ENCODE peak calls at places on chromosomes 4 and X, in ten cellular contexts. C is heart left ventricle, U is HCT116, I is uterus, L is transverse colon, N is GM12891, V is ovary, D is upper lobe of left lung, Y is NB4, M is body of pancreas. P is an unnamed sample.

GRCh38 chr4:134160211-134160610 is 41.4 kb downstream of the PABPC4L start:
- DNase-seq in C (no peak), U (no peak), I (no peak), L (no peak), N (no peak), V (no peak), D (no peak), Y (no peak), M (no peak), P (no peak)

GRCh38 chr4:110850461-110851447 is 227.9 kb upstream of the PITX2 start:
- DNase-seq in C (no peak), U (no peak), I (no peak), L (peak), N (no peak), V (no peak), D (no peak), Y (no peak), M (peak), P (no peak)

GRCh38 chr4:205097-205756 is 80.9 kb downstream of the ZNF718 start:
- DNase-seq in C (no peak), U (no peak), I (no peak), L (no peak), N (no peak), V (no peak), D (no peak), Y (no peak), M (no peak), P (no peak)

GRCh38 chr4:145868637-145869409 is 69.8 kb downstream of the ZNF827 start:
- DNase-seq in C (no peak), U (no peak), I (no peak), L (no peak), N (no peak), V (no peak), D (no peak), Y (no peak), M (no peak), P (no peak)

GRCh38 chr4:6509587-6509986 is 37.2 kb upstream of the PPP2R2C start:
- DNase-seq in C (no peak), U (no peak), I (no peak), L (no peak), N (no peak), V (no peak), D (no peak), Y (no peak), M (no peak), P (peak)

GRCh38 chr4:157128395-157128794 is 52.4 kb downstream of the GLRB start:
- DNase-seq in C (no peak), U (peak), I (no peak), L (no peak), N (no peak), V (no peak), D (no peak), Y (no peak), M (peak), P (no peak)

GRCh38 chrX:155997436-155997835 is at the start of gene IL9R:
- DNase-seq in C (no peak), U (no peak), I (no peak), L (no peak), N (no peak), V (no peak), D (no peak), Y (peak), M (no peak), P (no peak)

GRCh38 chr4:92303621-92304027 is at the start of gene GRID2:
- DNase-seq in C (no peak), U (peak), I (no peak), L (no peak), N (no peak), V (peak), D (no peak), Y (no peak), M (no peak), P (no peak)

GRCh38 chr4:1249731-1250526 is 999 bp upstream of the CTBP1 start:
- DNase-seq in C (no peak), U (no peak), I (peak), L (peak), N (peak), V (peak), D (peak), Y (no peak), M (peak), P (no peak)

GRCh38 chr4:94590493-94590892 is 138.8 kb downstream of the PDLIM5 start:
- DNase-seq in C (peak), U (no peak), I (no peak), L (no peak), N (no peak), V (no peak), D (no peak), Y (no peak), M (no peak), P (no peak)

GRCh38 chr4:74933562-74934015 is 673 bp downstream of the PARM1 start:
- DNase-seq in C (peak), U (no peak), I (peak), L (peak), N (peak), V (no peak), D (peak), Y (no peak), M (peak), P (no peak)

GRCh38 chr4:5928241-5928640 is 35.4 kb upstream of the CRMP1 start:
- DNase-seq in C (no peak), U (no peak), I (no peak), L (no peak), N (no peak), V (no peak), D (no peak), Y (no peak), M (no peak), P (no peak)

GRCh38 chr4:126375462-126376054 is 1060.8 kb downstream of the FAT4 start:
- DNase-seq in C (no peak), U (no peak), I (no peak), L (no peak), N (no peak), V (no peak), D (no peak), Y (no peak), M (no peak), P (no peak)

GRCh38 chrX:97461763-97462162 is 578.1 kb downstream of the RPA4 start:
- DNase-seq in C (no peak), U (no peak), I (no peak), L (no peak), N (no peak), V (no peak), D (no peak), Y (no peak), M (no peak), P (no peak)
- TF ChIP-seq POLR2A in C (no peak), U (no peak), I (no peak), L (no peak), N (no peak), V (no peak), D (no peak), Y (no peak), M (no peak), P (no peak)

GRCh38 chrX:9598344-9598743 is 133.5 kb downstream of the TBL1X start:
- DNase-seq in C (no peak), U (no peak), I (no peak), L (no peak), N (no peak), V (no peak), D (no peak), Y (no peak), M (peak), P (no peak)
- TF ChIP-seq POLR2A in C (no peak), U (no peak), I (no peak), L (no peak), N (no peak), V (no peak), D (no peak), Y (no peak), M (no peak), P (no peak)

GRCh38 chr4:2443986-2444740 is 24.7 kb upstream of the RNF4 start:
- DNase-seq in C (no peak), U (no peak), I (no peak), L (no peak), N (no peak), V (no peak), D (no peak), Y (no peak), M (peak), P (no peak)

GRCh38 chr4:2446656-2447564 is 22.0 kb upstream of the RNF4 start:
- DNase-seq in C (no peak), U (no peak), I (no peak), L (no peak), N (no peak), V (no peak), D (no peak), Y (no peak), M (no peak), P (no peak)

GRCh38 chr4:2445130-2445529 is 23.8 kb upstream of the RNF4 start:
- DNase-seq in C (no peak), U (no peak), I (no peak), L (no peak), N (no peak), V (no peak), D (no peak), Y (no peak), M (no peak), P (no peak)

GRCh38 chr4:2443061-2443730 is 24.4 kb downstream of the CFAP99 start:
- DNase-seq in C (no peak), U (no peak), I (no peak), L (no peak), N (no peak), V (no peak), D (no peak), Y (no peak), M (peak), P (no peak)

GRCh38 chr4:2445571-2445970 is 23.3 kb upstream of the RNF4 start:
- DNase-seq in C (no peak), U (no peak), I (no peak), L (no peak), N (no peak), V (no peak), D (no peak), Y (no peak), M (no peak), P (no peak)
- TF ChIP-seq POLR2A in C (no peak), U (no peak), I (no peak), L (no peak), N (no peak), V (no peak), D (no peak), Y (no peak), M (no peak), P (no peak)

DNA sequence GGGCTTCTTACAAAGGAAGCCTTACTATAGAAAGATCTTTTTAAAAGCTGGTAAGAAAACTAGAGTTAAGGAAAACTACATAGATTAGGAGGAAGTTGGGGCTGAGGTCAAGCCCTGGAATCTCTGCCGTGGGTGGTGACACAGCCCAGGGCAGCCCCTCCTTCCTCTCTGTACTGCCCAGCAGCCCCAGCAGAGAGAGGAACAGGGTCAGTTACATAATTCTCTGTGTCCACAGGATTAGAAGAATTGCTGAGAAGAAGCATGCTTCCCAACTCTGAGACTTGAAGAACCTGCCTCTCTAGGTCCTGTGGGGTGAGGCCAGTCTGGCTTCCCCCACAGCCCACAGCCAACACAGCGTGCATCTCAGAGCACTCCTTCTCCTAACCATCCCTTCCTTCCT is 9.2 kb upstream of the ABLIM2 start:
- DNase-seq in C (no peak), U (no peak), I (no peak), L (no peak), N (no peak), V (no peak), D (peak), Y (no peak), M (no peak), P (no peak)
- TF ChIP-seq POLR2A in C (no peak), U (no peak), I (no peak), L (no peak), N (no peak), V (no peak), D (no peak), Y (no peak), M (no peak), P (no peak)

P was measured in H54.